ENCODE peak calls at places on chromosome 18, in eight cellular contexts. One of them, this sample, is unnamed.

GRCh38 chr18:5237083-5237722 is 40.1 kb upstream of the AKAIN1 start:
- DNase-seq in uterus: no peak
- DNase-seq in GM23248: peak; percentile 34
- DNase-seq in colonic mucosa: no peak
- DNase-seq in IMR-90: peak; percentile 34
- DNase-seq in DND-41: no peak
- DNase-seq in A673: no peak
- DNase-seq in tibial nerve: no peak
- DNase-seq in this sample: no peak

GRCh38 chr18:48446582-48447225 is 37.5 kb upstream of the ZBTB7C start:
- DNase-seq in uterus: peak; percentile 80
- DNase-seq in GM23248: peak; percentile 87
- DNase-seq in colonic mucosa: peak; percentile 88
- DNase-seq in IMR-90: peak; percentile 50
- DNase-seq in DND-41: peak; percentile 67
- DNase-seq in A673: peak; percentile 75
- DNase-seq in tibial nerve: peak; percentile 85
- DNase-seq in this sample: peak; percentile 89

GRCh38 chr18:52716926-52717325 is 376.9 kb downstream of the DCC start:
- DNase-seq in uterus: no peak
- DNase-seq in GM23248: no peak
- DNase-seq in colonic mucosa: peak; percentile 54
- DNase-seq in IMR-90: peak; percentile 5
- DNase-seq in DND-41: no peak
- DNase-seq in A673: no peak
- DNase-seq in tibial nerve: no peak
- DNase-seq in this sample: no peak

GRCh38 chr18:60929966-60930365 is 403.3 kb upstream of the CDH20 start:
- DNase-seq in uterus: no peak
- DNase-seq in GM23248: no peak
- DNase-seq in colonic mucosa: no peak
- DNase-seq in IMR-90: no peak
- DNase-seq in DND-41: no peak
- DNase-seq in A673: no peak
- DNase-seq in tibial nerve: no peak
- DNase-seq in this sample: no peak

GRCh38 chr18:63775166-63775730 is at the start of gene SERPINB7:
- DNase-seq in uterus: no peak
- DNase-seq in GM23248: peak; percentile 91
- DNase-seq in colonic mucosa: no peak
- DNase-seq in IMR-90: peak; percentile 95
- DNase-seq in DND-41: no peak
- DNase-seq in A673: no peak
- DNase-seq in tibial nerve: no peak
- DNase-seq in this sample: no peak

GRCh38 chr18:79511671-79512301 is 116.1 kb downstream of the NFATC1 start:
- DNase-seq in uterus: peak; percentile 12
- DNase-seq in GM23248: no peak
- DNase-seq in colonic mucosa: no peak
- DNase-seq in IMR-90: no peak
- DNase-seq in DND-41: no peak
- DNase-seq in A673: no peak
- DNase-seq in tibial nerve: peak; percentile 13
- DNase-seq in this sample: no peak

GRCh38 chr18:11407900-11408299 is 201.5 kb upstream of the SLC35G4 start:
- DNase-seq in uterus: no peak
- DNase-seq in GM23248: peak; percentile 67
- DNase-seq in colonic mucosa: no peak
- DNase-seq in IMR-90: peak; percentile 51
- DNase-seq in DND-41: no peak
- DNase-seq in A673: no peak
- DNase-seq in tibial nerve: no peak
- DNase-seq in this sample: no peak

GRCh38 chr18:901769-902168 is 2.9 kb upstream of the ADCYAP1 start:
- DNase-seq in uterus: no peak
- DNase-seq in GM23248: no peak
- DNase-seq in colonic mucosa: no peak
- DNase-seq in IMR-90: no peak
- DNase-seq in DND-41: no peak
- DNase-seq in A673: no peak
- DNase-seq in tibial nerve: no peak
- DNase-seq in this sample: no peak

GRCh38 chr18:73805991-73806390 is 341.6 kb downstream of the FBXO15 start:
- DNase-seq in uterus: no peak
- DNase-seq in GM23248: no peak
- DNase-seq in colonic mucosa: no peak
- DNase-seq in IMR-90: no peak
- DNase-seq in DND-41: no peak
- DNase-seq in A673: no peak
- DNase-seq in tibial nerve: no peak
- DNase-seq in this sample: no peak

GRCh38 chr18:5410582-5410981 is 115.1 kb upstream of the ZBTB14 start:
- DNase-seq in uterus: no peak
- DNase-seq in GM23248: no peak
- DNase-seq in colonic mucosa: no peak
- DNase-seq in IMR-90: no peak
- DNase-seq in DND-41: no peak
- DNase-seq in A673: no peak
- DNase-seq in tibial nerve: no peak
- DNase-seq in this sample: no peak

GRCh38 chr18:4106407-4107033 is 348.6 kb downstream of the DLGAP1 start:
- DNase-seq in uterus: peak; percentile 16
- DNase-seq in GM23248: peak; percentile 69
- DNase-seq in colonic mucosa: peak; percentile 64
- DNase-seq in IMR-90: peak; percentile 52
- DNase-seq in DND-41: peak; percentile 64
- DNase-seq in A673: peak; percentile 87
- DNase-seq in tibial nerve: peak; percentile 78
- DNase-seq in this sample: peak; percentile 86

GRCh38 chr18:31738460-31739407 is 21.9 kb downstream of the SLC25A52 start:
- DNase-seq in uterus: no peak
- DNase-seq in GM23248: peak; percentile 9
- DNase-seq in colonic mucosa: no peak
- DNase-seq in IMR-90: no peak
- DNase-seq in DND-41: no peak
- DNase-seq in A673: no peak
- DNase-seq in tibial nerve: no peak
- DNase-seq in this sample: peak; percentile 36

GRCh38 chr18:29644276-29644675 is 1398.3 kb downstream of the DSC3 start:
- DNase-seq in uterus: no peak
- DNase-seq in GM23248: peak; percentile 64
- DNase-seq in colonic mucosa: no peak
- DNase-seq in IMR-90: peak; percentile 68
- DNase-seq in DND-41: no peak
- DNase-seq in A673: peak; percentile 4
- DNase-seq in tibial nerve: no peak
- DNase-seq in this sample: no peak

GRCh38 chr18:76968073-76968472 is 145.7 kb downstream of the ZNF236 start:
- DNase-seq in uterus: no peak
- DNase-seq in GM23248: no peak
- DNase-seq in colonic mucosa: no peak
- DNase-seq in IMR-90: no peak
- DNase-seq in DND-41: no peak
- DNase-seq in A673: no peak
- DNase-seq in tibial nerve: no peak
- DNase-seq in this sample: no peak

GRCh38 chr18:59699061-59699460 is 1.8 kb upstream of the CCBE1 start:
- DNase-seq in uterus: no peak
- DNase-seq in GM23248: no peak
- DNase-seq in colonic mucosa: no peak
- DNase-seq in IMR-90: no peak
- DNase-seq in DND-41: no peak
- DNase-seq in A673: no peak
- DNase-seq in tibial nerve: no peak
- DNase-seq in this sample: no peak

GRCh38 chr18:59695551-59695950 is 1.7 kb downstream of the CCBE1 start:
- DNase-seq in uterus: no peak
- DNase-seq in GM23248: no peak
- DNase-seq in colonic mucosa: no peak
- DNase-seq in IMR-90: no peak
- DNase-seq in DND-41: no peak
- DNase-seq in A673: no peak
- DNase-seq in tibial nerve: no peak
- DNase-seq in this sample: no peak

GRCh38 chr18:59696311-59697235 is 650 bp downstream of the CCBE1 start:
- DNase-seq in uterus: peak; percentile 31
- DNase-seq in GM23248: peak; percentile 69
- DNase-seq in colonic mucosa: no peak
- DNase-seq in IMR-90: peak; percentile 59
- DNase-seq in DND-41: no peak
- DNase-seq in A673: peak; percentile 15
- DNase-seq in tibial nerve: no peak
- DNase-seq in this sample: no peak

GRCh38 chr18:59699750-59700534 is 2.7 kb upstream of the CCBE1 start:
- DNase-seq in uterus: no peak
- DNase-seq in GM23248: no peak
- DNase-seq in colonic mucosa: no peak
- DNase-seq in IMR-90: no peak
- DNase-seq in DND-41: no peak
- DNase-seq in A673: no peak
- DNase-seq in tibial nerve: no peak
- DNase-seq in this sample: no peak

GRCh38 chr18:59697236-59697932 is at the start of gene CCBE1:
- DNase-seq in uterus: peak; percentile 59
- DNase-seq in GM23248: peak; percentile 85
- DNase-seq in colonic mucosa: peak; percentile 73
- DNase-seq in IMR-90: peak; percentile 71
- DNase-seq in DND-41: no peak
- DNase-seq in A673: peak; percentile 61
- DNase-seq in tibial nerve: peak; percentile 28
- DNase-seq in this sample: no peak
- H3K27ac ChIP-seq in uterus: peak within 1 kb of the TSS; percentile 15
- H3K27ac ChIP-seq in GM23248: no peak within 1 kb of the TSS
- H3K27ac ChIP-seq in colonic mucosa: no peak within 1 kb of the TSS
- H3K27ac ChIP-seq in IMR-90: peak within 1 kb of the TSS; percentile 63
- H3K27ac ChIP-seq in DND-41: no peak within 1 kb of the TSS
- H3K27ac ChIP-seq in A673: no peak within 1 kb of the TSS
- H3K27ac ChIP-seq in tibial nerve: no peak within 1 kb of the TSS
- H3K27ac ChIP-seq in this sample: no peak within 1 kb of the TSS

GRCh38 chr18:36460854-36461253 is 163.3 kb downstream of the FHOD3 start:
- DNase-seq in uterus: no peak
- DNase-seq in GM23248: no peak
- DNase-seq in colonic mucosa: no peak
- DNase-seq in IMR-90: no peak
- DNase-seq in DND-41: no peak
- DNase-seq in A673: no peak
- DNase-seq in tibial nerve: no peak
- DNase-seq in this sample: peak; percentile 37
- H3K4me1 ChIP-seq in uterus: no peaks in the 10 kb centered on the region
- H3K4me1 ChIP-seq in GM23248: peaks cover 5% of the 10 kb centered on the region
- H3K4me1 ChIP-seq in colonic mucosa: no peaks in the 10 kb centered on the region
- H3K4me1 ChIP-seq in IMR-90: peaks cover 11% of the 10 kb centered on the region
- H3K4me1 ChIP-seq in DND-41: no peaks in the 10 kb centered on the region
- H3K4me1 ChIP-seq in A673: no peaks in the 10 kb centered on the region
- H3K4me1 ChIP-seq in tibial nerve: no peaks in the 10 kb centered on the region
- H3K4me1 ChIP-seq in this sample: peaks cover under 1% of the 10 kb centered on the region

GRCh38 chr18:49734836-49735235 is 78.5 kb downstream of the ACAA2 start:
- DNase-seq in uterus: no peak
- DNase-seq in GM23248: no peak
- DNase-seq in colonic mucosa: no peak
- DNase-seq in IMR-90: no peak
- DNase-seq in DND-41: no peak
- DNase-seq in A673: no peak
- DNase-seq in tibial nerve: no peak
- DNase-seq in this sample: no peak
- H3K27ac ChIP-seq in uterus: no peak overlapping the region
- H3K27ac ChIP-seq in GM23248: no peak overlapping the region
- H3K27ac ChIP-seq in colonic mucosa: no peak overlapping the region
- H3K27ac ChIP-seq in IMR-90: no peak overlapping the region
- H3K27ac ChIP-seq in DND-41: no peak overlapping the region
- H3K27ac ChIP-seq in A673: no peak overlapping the region
- H3K27ac ChIP-seq in tibial nerve: no peak overlapping the region
- H3K27ac ChIP-seq in this sample: no peak overlapping the region

GRCh38 chr18:23121133-23121532 is 14.2 kb upstream of the CABLES1 start:
- DNase-seq in uterus: no peak
- DNase-seq in GM23248: no peak
- DNase-seq in colonic mucosa: no peak
- DNase-seq in IMR-90: no peak
- DNase-seq in DND-41: no peak
- DNase-seq in A673: no peak
- DNase-seq in tibial nerve: no peak
- DNase-seq in this sample: no peak

GRCh38 chr18:23127145-23127544 is 8.1 kb upstream of the CABLES1 start:
- DNase-seq in uterus: no peak
- DNase-seq in GM23248: peak; percentile 31
- DNase-seq in colonic mucosa: no peak
- DNase-seq in IMR-90: no peak
- DNase-seq in DND-41: no peak
- DNase-seq in A673: no peak
- DNase-seq in tibial nerve: no peak
- DNase-seq in this sample: no peak

GRCh38 chr18:23129355-23130002 is 5.8 kb upstream of the CABLES1 start:
- DNase-seq in uterus: no peak
- DNase-seq in GM23248: no peak
- DNase-seq in colonic mucosa: no peak
- DNase-seq in IMR-90: no peak
- DNase-seq in DND-41: no peak
- DNase-seq in A673: no peak
- DNase-seq in tibial nerve: no peak
- DNase-seq in this sample: no peak

GRCh38 chr18:23131693-23132319 is 3.5 kb upstream of the CABLES1 start:
- DNase-seq in uterus: peak; percentile 86
- DNase-seq in GM23248: peak; percentile 83
- DNase-seq in colonic mucosa: peak; percentile 79
- DNase-seq in IMR-90: peak; percentile 84
- DNase-seq in DND-41: peak; percentile 61
- DNase-seq in A673: peak; percentile 84
- DNase-seq in tibial nerve: no peak
- DNase-seq in this sample: peak; percentile 86

GRCh38 chr18:23126352-23127056 is 8.8 kb upstream of the CABLES1 start:
- DNase-seq in uterus: no peak
- DNase-seq in GM23248: peak; percentile 72
- DNase-seq in colonic mucosa: peak; percentile 60
- DNase-seq in IMR-90: no peak
- DNase-seq in DND-41: no peak
- DNase-seq in A673: peak; percentile 65
- DNase-seq in tibial nerve: no peak
- DNase-seq in this sample: no peak
- H3K4me1 ChIP-seq in uterus: no peaks in the 10 kb centered on the region
- H3K4me1 ChIP-seq in GM23248: peaks cover 11% of the 10 kb centered on the region
- H3K4me1 ChIP-seq in colonic mucosa: no peaks in the 10 kb centered on the region
- H3K4me1 ChIP-seq in IMR-90: peaks cover 2% of the 10 kb centered on the region
- H3K4me1 ChIP-seq in DND-41: no peaks in the 10 kb centered on the region
- H3K4me1 ChIP-seq in A673: peaks cover 8% of the 10 kb centered on the region
- H3K4me1 ChIP-seq in tibial nerve: peaks cover 6% of the 10 kb centered on the region
- H3K4me1 ChIP-seq in this sample: peaks cover 12% of the 10 kb centered on the region